ENCODE peak calls at places on chromosomes 2 and 18, in ten cellular contexts. One of them, this sample, is unnamed.

GRCh38 chr2:73291093-73291460 is 2.3 kb downstream of the EGR4 start:
- DNase-seq in brain microvascular endothelial cell: no peak
- DNase-seq in CD8-positive, alpha-beta memory T cell: peak
- DNase-seq in dorsolateral prefrontal cortex: no peak
- DNase-seq in CD4-positive, alpha-beta T cell: peak
- DNase-seq in adrenal gland: no peak
- DNase-seq in lung: no peak
- DNase-seq in PC-9: no peak
- DNase-seq in GM12878: no peak
- DNase-seq in prostate gland: no peak
- DNase-seq in this sample: peak

GRCh38 chr2:207513577-207514257 is 16.0 kb upstream of the CREB1 start:
- DNase-seq in brain microvascular endothelial cell: peak
- DNase-seq in CD8-positive, alpha-beta memory T cell: no peak
- DNase-seq in dorsolateral prefrontal cortex: no peak
- DNase-seq in CD4-positive, alpha-beta T cell: no peak
- DNase-seq in adrenal gland: no peak
- DNase-seq in lung: no peak
- DNase-seq in PC-9: peak
- DNase-seq in GM12878: no peak
- DNase-seq in prostate gland: no peak
- DNase-seq in this sample: no peak

GRCh38 chr18:9731380-9731779 is 23.3 kb downstream of the RAB31 start:
- DNase-seq in brain microvascular endothelial cell: peak
- DNase-seq in CD8-positive, alpha-beta memory T cell: no peak
- DNase-seq in dorsolateral prefrontal cortex: no peak
- DNase-seq in CD4-positive, alpha-beta T cell: no peak
- DNase-seq in adrenal gland: peak
- DNase-seq in lung: no peak
- DNase-seq in PC-9: no peak
- DNase-seq in GM12878: no peak
- DNase-seq in prostate gland: no peak
- DNase-seq in this sample: no peak

GRCh38 chr2:102449370-102449974 is 23.6 kb upstream of the SLC9A4 start:
- DNase-seq in brain microvascular endothelial cell: peak
- DNase-seq in CD8-positive, alpha-beta memory T cell: peak
- DNase-seq in dorsolateral prefrontal cortex: no peak
- DNase-seq in CD4-positive, alpha-beta T cell: peak
- DNase-seq in adrenal gland: peak
- DNase-seq in lung: peak
- DNase-seq in PC-9: peak
- DNase-seq in GM12878: no peak
- DNase-seq in prostate gland: peak
- DNase-seq in this sample: peak

GRCh38 chr2:68828887-68829708 is 42.1 kb downstream of the BMP10 start:
- DNase-seq in brain microvascular endothelial cell: peak
- DNase-seq in CD8-positive, alpha-beta memory T cell: peak
- DNase-seq in dorsolateral prefrontal cortex: peak
- DNase-seq in CD4-positive, alpha-beta T cell: peak
- DNase-seq in adrenal gland: peak
- DNase-seq in lung: peak
- DNase-seq in PC-9: peak
- DNase-seq in GM12878: no peak
- DNase-seq in prostate gland: peak
- DNase-seq in this sample: peak

GRCh38 chr18:52370841-52371240 is 30.8 kb downstream of the DCC start:
- DNase-seq in brain microvascular endothelial cell: no peak
- DNase-seq in CD8-positive, alpha-beta memory T cell: no peak
- DNase-seq in dorsolateral prefrontal cortex: no peak
- DNase-seq in CD4-positive, alpha-beta T cell: no peak
- DNase-seq in adrenal gland: no peak
- DNase-seq in lung: no peak
- DNase-seq in PC-9: no peak
- DNase-seq in GM12878: no peak
- DNase-seq in prostate gland: no peak
- DNase-seq in this sample: no peak

GRCh38 chr18:2979871-2980606 is 32.9 kb downstream of the LPIN2 start:
- DNase-seq in brain microvascular endothelial cell: no peak
- DNase-seq in CD8-positive, alpha-beta memory T cell: no peak
- DNase-seq in dorsolateral prefrontal cortex: no peak
- DNase-seq in CD4-positive, alpha-beta T cell: no peak
- DNase-seq in adrenal gland: no peak
- DNase-seq in lung: no peak
- DNase-seq in PC-9: no peak
- DNase-seq in GM12878: no peak
- DNase-seq in prostate gland: no peak
- DNase-seq in this sample: peak

GRCh38 chr2:161857936-161858335 is 216.1 kb downstream of the DPP4 start:
- DNase-seq in brain microvascular endothelial cell: no peak
- DNase-seq in CD8-positive, alpha-beta memory T cell: no peak
- DNase-seq in dorsolateral prefrontal cortex: no peak
- DNase-seq in CD4-positive, alpha-beta T cell: no peak
- DNase-seq in adrenal gland: no peak
- DNase-seq in lung: no peak
- DNase-seq in PC-9: no peak
- DNase-seq in GM12878: no peak
- DNase-seq in prostate gland: no peak
- DNase-seq in this sample: no peak

GRCh38 chr2:141041281-141041680 is 1089.5 kb downstream of the LRP1B start:
- DNase-seq in brain microvascular endothelial cell: no peak
- DNase-seq in CD8-positive, alpha-beta memory T cell: no peak
- DNase-seq in dorsolateral prefrontal cortex: no peak
- DNase-seq in CD4-positive, alpha-beta T cell: no peak
- DNase-seq in adrenal gland: no peak
- DNase-seq in lung: no peak
- DNase-seq in PC-9: no peak
- DNase-seq in GM12878: no peak
- DNase-seq in prostate gland: no peak
- DNase-seq in this sample: no peak

GRCh38 chr2:240350696-240351087 is 84.8 kb upstream of the GPC1 start:
- DNase-seq in brain microvascular endothelial cell: no peak
- DNase-seq in CD8-positive, alpha-beta memory T cell: no peak
- DNase-seq in dorsolateral prefrontal cortex: no peak
- DNase-seq in CD4-positive, alpha-beta T cell: no peak
- DNase-seq in adrenal gland: no peak
- DNase-seq in lung: no peak
- DNase-seq in PC-9: no peak
- DNase-seq in GM12878: no peak
- DNase-seq in prostate gland: no peak
- DNase-seq in this sample: no peak

GRCh38 chr2:60867848-60868247 is 13.5 kb upstream of the REL start:
- DNase-seq in brain microvascular endothelial cell: no peak
- DNase-seq in CD8-positive, alpha-beta memory T cell: peak
- DNase-seq in dorsolateral prefrontal cortex: no peak
- DNase-seq in CD4-positive, alpha-beta T cell: no peak
- DNase-seq in adrenal gland: peak
- DNase-seq in lung: peak
- DNase-seq in PC-9: no peak
- DNase-seq in GM12878: no peak
- DNase-seq in prostate gland: no peak
- DNase-seq in this sample: no peak

GRCh38 chr18:22214731-22215528 is 45.5 kb downstream of the GATA6 start:
- DNase-seq in brain microvascular endothelial cell: no peak
- DNase-seq in CD8-positive, alpha-beta memory T cell: no peak
- DNase-seq in dorsolateral prefrontal cortex: no peak
- DNase-seq in CD4-positive, alpha-beta T cell: no peak
- DNase-seq in adrenal gland: peak
- DNase-seq in lung: no peak
- DNase-seq in PC-9: no peak
- DNase-seq in GM12878: no peak
- DNase-seq in prostate gland: no peak
- DNase-seq in this sample: no peak

GRCh38 chr2:234457421-234457820 is 39.5 kb downstream of the ARL4C start:
- DNase-seq in brain microvascular endothelial cell: no peak
- DNase-seq in CD8-positive, alpha-beta memory T cell: no peak
- DNase-seq in dorsolateral prefrontal cortex: no peak
- DNase-seq in CD4-positive, alpha-beta T cell: no peak
- DNase-seq in adrenal gland: no peak
- DNase-seq in lung: no peak
- DNase-seq in PC-9: no peak
- DNase-seq in GM12878: no peak
- DNase-seq in prostate gland: no peak
- DNase-seq in this sample: no peak

GRCh38 chr2:222146488-222146887 is 152.3 kb downstream of the PAX3 start:
- DNase-seq in brain microvascular endothelial cell: no peak
- DNase-seq in CD8-positive, alpha-beta memory T cell: no peak
- DNase-seq in dorsolateral prefrontal cortex: no peak
- DNase-seq in CD4-positive, alpha-beta T cell: no peak
- DNase-seq in adrenal gland: no peak
- DNase-seq in lung: no peak
- DNase-seq in PC-9: no peak
- DNase-seq in GM12878: no peak
- DNase-seq in prostate gland: no peak
- DNase-seq in this sample: no peak

DNA sequence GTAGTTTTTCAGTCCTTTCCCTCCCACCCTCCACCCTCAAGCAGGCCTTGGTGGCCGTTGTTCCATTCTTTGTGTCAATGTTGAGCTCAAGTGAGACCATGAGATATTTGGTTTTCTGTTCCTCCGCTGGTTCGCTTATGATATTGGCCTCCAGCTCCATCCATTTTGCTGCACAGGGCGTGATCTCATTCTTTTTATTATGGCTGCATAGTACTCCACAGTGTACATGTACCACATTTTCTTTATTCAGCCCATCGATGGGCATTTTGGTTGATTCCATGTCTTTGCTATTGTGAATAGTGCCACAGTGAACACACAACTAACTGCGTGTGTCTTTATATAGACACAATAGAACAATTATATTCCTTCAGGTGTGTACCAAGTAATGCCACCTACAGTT is 14.1 kb downstream of the AGAP1 start:
- DNase-seq in brain microvascular endothelial cell: no peak
- DNase-seq in CD8-positive, alpha-beta memory T cell: no peak
- DNase-seq in dorsolateral prefrontal cortex: no peak
- DNase-seq in CD4-positive, alpha-beta T cell: no peak
- DNase-seq in adrenal gland: no peak
- DNase-seq in lung: no peak
- DNase-seq in PC-9: no peak
- DNase-seq in GM12878: no peak
- DNase-seq in prostate gland: no peak
- DNase-seq in this sample: no peak
- H3K27ac ChIP-seq in brain microvascular endothelial cell: no peak
- H3K27ac ChIP-seq in CD8-positive, alpha-beta memory T cell: no peak
- H3K27ac ChIP-seq in dorsolateral prefrontal cortex: no peak
- H3K27ac ChIP-seq in CD4-positive, alpha-beta T cell: no peak
- H3K27ac ChIP-seq in adrenal gland: no peak
- H3K27ac ChIP-seq in lung: no peak
- H3K27ac ChIP-seq in PC-9: no peak
- H3K27ac ChIP-seq in GM12878: no peak
- H3K27ac ChIP-seq in prostate gland: no peak
- H3K27ac ChIP-seq in this sample: no peak

GRCh38 chr2:196088209-196088608 is 19.6 kb upstream of the DNAH7 start:
- DNase-seq in brain microvascular endothelial cell: peak
- DNase-seq in CD8-positive, alpha-beta memory T cell: no peak
- DNase-seq in dorsolateral prefrontal cortex: no peak
- DNase-seq in CD4-positive, alpha-beta T cell: no peak
- DNase-seq in adrenal gland: no peak
- DNase-seq in lung: no peak
- DNase-seq in PC-9: no peak
- DNase-seq in GM12878: no peak
- DNase-seq in prostate gland: no peak
- DNase-seq in this sample: no peak
- H3K27ac ChIP-seq in brain microvascular endothelial cell: no peak
- H3K27ac ChIP-seq in CD8-positive, alpha-beta memory T cell: no peak
- H3K27ac ChIP-seq in dorsolateral prefrontal cortex: no peak
- H3K27ac ChIP-seq in CD4-positive, alpha-beta T cell: no peak
- H3K27ac ChIP-seq in adrenal gland: no peak
- H3K27ac ChIP-seq in lung: no peak
- H3K27ac ChIP-seq in PC-9: no peak
- H3K27ac ChIP-seq in GM12878: no peak
- H3K27ac ChIP-seq in prostate gland: no peak
- H3K27ac ChIP-seq in this sample: no peak

DNA sequence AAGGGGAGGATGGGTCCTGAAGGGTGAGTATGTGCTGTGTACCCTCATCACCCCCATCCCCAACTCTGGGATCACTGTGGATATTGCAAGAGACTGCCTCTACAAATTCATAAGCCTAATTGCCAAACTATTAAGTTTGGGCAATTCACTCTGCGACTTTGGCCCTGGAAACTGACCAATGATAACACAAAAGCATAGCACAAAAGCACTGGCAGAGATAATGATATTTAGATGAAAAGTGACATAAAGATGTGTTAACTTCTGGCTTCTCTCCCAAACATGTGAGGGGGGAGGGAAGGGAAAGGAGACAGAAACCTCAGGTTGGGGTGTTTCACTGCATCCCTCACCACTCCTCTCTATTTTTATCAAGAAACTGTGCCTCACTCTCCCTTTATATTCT is 150.3 kb downstream of the SATB2 start:
- DNase-seq in brain microvascular endothelial cell: no peak
- DNase-seq in CD8-positive, alpha-beta memory T cell: no peak
- DNase-seq in dorsolateral prefrontal cortex: no peak
- DNase-seq in CD4-positive, alpha-beta T cell: no peak
- DNase-seq in adrenal gland: no peak
- DNase-seq in lung: no peak
- DNase-seq in PC-9: no peak
- DNase-seq in GM12878: no peak
- DNase-seq in prostate gland: no peak
- DNase-seq in this sample: no peak
- H3K27ac ChIP-seq in brain microvascular endothelial cell: no peak
- H3K27ac ChIP-seq in CD8-positive, alpha-beta memory T cell: no peak
- H3K27ac ChIP-seq in dorsolateral prefrontal cortex: no peak
- H3K27ac ChIP-seq in CD4-positive, alpha-beta T cell: no peak
- H3K27ac ChIP-seq in adrenal gland: no peak
- H3K27ac ChIP-seq in lung: no peak
- H3K27ac ChIP-seq in PC-9: no peak
- H3K27ac ChIP-seq in GM12878: no peak
- H3K27ac ChIP-seq in prostate gland: no peak
- H3K27ac ChIP-seq in this sample: no peak

GRCh38 chr2:227717687-227718567 is at the start of gene SLC19A3:
- DNase-seq in brain microvascular endothelial cell: peak
- DNase-seq in CD8-positive, alpha-beta memory T cell: no peak
- DNase-seq in dorsolateral prefrontal cortex: peak
- DNase-seq in CD4-positive, alpha-beta T cell: no peak
- DNase-seq in adrenal gland: peak
- DNase-seq in lung: peak
- DNase-seq in PC-9: peak
- DNase-seq in GM12878: no peak
- DNase-seq in prostate gland: peak
- DNase-seq in this sample: peak
- H3K27ac ChIP-seq in brain microvascular endothelial cell: no peak
- H3K27ac ChIP-seq in CD8-positive, alpha-beta memory T cell: no peak
- H3K27ac ChIP-seq in dorsolateral prefrontal cortex: peak
- H3K27ac ChIP-seq in CD4-positive, alpha-beta T cell: no peak
- H3K27ac ChIP-seq in adrenal gland: no peak
- H3K27ac ChIP-seq in lung: no peak
- H3K27ac ChIP-seq in PC-9: no peak
- H3K27ac ChIP-seq in GM12878: no peak
- H3K27ac ChIP-seq in prostate gland: no peak
- H3K27ac ChIP-seq in this sample: peak

This sample was measured in thyroid gland.